ENCODE peak calls at places on chromosomes 3 and 15, in nine cellular contexts. U is foreskin keratinocyte; L is CD4-positive, alpha-beta T cell; F is psoas muscle; G is kidney epithelial cell; V is fibroblast of the aortic adventitia; J is RWPE1; R is AG04450; Y is upper lobe of right lung. M is an unnamed sample.

GRCh38 chr3:55322649-55323048 is 164.5 kb downstream of the WNT5A start:
- DNase-seq in U (no peak), L (no peak), F (no peak), G (no peak), V (peak; percentile 53), J (no peak), R (no peak), Y (no peak), M (no peak)

GRCh38 chr15:83775738-83776137 is 121.8 kb downstream of the ADAMTSL3 start:
- DNase-seq in U (no peak), L (no peak), F (no peak), G (no peak), V (no peak), J (no peak), R (no peak), Y (no peak), M (no peak)

GRCh38 chr3:195715583-195716266 is 5.1 kb upstream of the MUC20 start:
- DNase-seq in U (peak; percentile 39), L (no peak), F (no peak), G (peak; percentile 35), V (peak; percentile 31), J (peak; percentile 30), R (no peak), Y (no peak), M (no peak)

GRCh38 chr15:52078876-52079700 is 33.5 kb downstream of the BCL2L10 start:
- DNase-seq in U (no peak), L (peak; percentile 87), F (peak; percentile 75), G (no peak), V (peak; percentile 71), J (peak; percentile 47), R (no peak), Y (peak; percentile 89), M (peak; percentile 78)

GRCh38 chr3:160451602-160452001 is 2.0 kb upstream of the TRIM59 start:
- DNase-seq in U (no peak), L (no peak), F (no peak), G (no peak), V (no peak), J (no peak), R (no peak), Y (no peak), M (no peak)

GRCh38 chr3:141243295-141243707 is 11.7 kb downstream of the PXYLP1 start:
- DNase-seq in U (no peak), L (peak; percentile 62), F (no peak), G (no peak), V (peak; percentile 29), J (no peak), R (no peak), Y (no peak), M (no peak)

GRCh38 chr15:66563126-66563525 is 2.7 kb downstream of the LCTL start:
- DNase-seq in U (no peak), L (no peak), F (no peak), G (no peak), V (no peak), J (no peak), R (no peak), Y (no peak), M (no peak)

GRCh38 chr15:69853572-69853971 is 244.1 kb downstream of the TLE3 start:
- DNase-seq in U (no peak), L (no peak), F (peak; percentile 27), G (peak; percentile 85), V (peak; percentile 46), J (peak; percentile 50), R (no peak), Y (no peak), M (no peak)

GRCh38 chr3:108062051-108062450 is 28.8 kb downstream of the CD47 start:
- DNase-seq in U (no peak), L (no peak), F (no peak), G (no peak), V (no peak), J (no peak), R (no peak), Y (no peak), M (no peak)

GRCh38 chr3:117346878-117347277 is 637.3 kb downstream of the TUSC7 start:
- DNase-seq in U (no peak), L (no peak), F (no peak), G (no peak), V (no peak), J (no peak), R (no peak), Y (no peak), M (no peak)

GRCh38 chr3:177878192-177878591 is 658.0 kb upstream of the KCNMB2 start:
- DNase-seq in U (no peak), L (no peak), F (no peak), G (no peak), V (no peak), J (no peak), R (no peak), Y (no peak), M (no peak)

GRCh38 chr3:150292891-150293290 is 115.2 kb upstream of the TSC22D2 start:
- DNase-seq in U (no peak), L (no peak), F (no peak), G (no peak), V (peak; percentile 40), J (no peak), R (peak; percentile 78), Y (no peak), M (no peak)

GRCh38 chr3:12638105-12638504 is 25.8 kb downstream of the RAF1 start:
- DNase-seq in U (no peak), L (no peak), F (no peak), G (no peak), V (peak; percentile 71), J (no peak), R (no peak), Y (no peak), M (no peak)

GRCh38 chr3:127746400-127747057 is 73.8 kb downstream of the ABTB1 start:
- DNase-seq in U (no peak), L (no peak), F (no peak), G (no peak), V (no peak), J (no peak), R (no peak), Y (no peak), M (no peak)

GRCh38 chr3:138180375-138181029 is 5.8 kb upstream of the DBR1 start:
- DNase-seq in U (no peak), L (no peak), F (no peak), G (no peak), V (peak; percentile 64), J (peak; percentile 46), R (no peak), Y (no peak), M (peak; percentile 38)

DNA sequence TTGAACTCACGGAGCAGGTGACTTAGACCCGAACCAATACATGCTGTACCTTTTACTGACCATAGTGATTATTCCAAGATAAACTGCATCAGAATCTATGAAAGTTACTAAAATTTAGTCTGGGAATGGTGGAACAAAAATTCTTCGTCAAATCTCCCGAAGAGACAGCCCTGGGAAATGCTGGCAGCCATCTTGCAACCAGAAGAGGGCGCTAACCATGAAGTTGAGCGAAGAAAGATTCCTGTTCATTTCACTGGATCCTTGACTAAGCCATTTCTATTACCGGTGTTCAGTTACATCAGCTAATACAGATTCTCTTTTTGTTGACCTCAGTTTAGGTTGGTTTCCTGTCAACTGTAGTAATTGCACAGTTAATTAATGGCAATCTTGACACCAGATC is 199.6 kb downstream of the SLC9A9 start:
- DNase-seq in U (no peak), L (no peak), F (no peak), G (no peak), V (no peak), J (no peak), R (no peak), Y (no peak), M (no peak)
- TF ChIP-seq CTCF in U (peak; percentile 60), L (peak; percentile 13), F (no peak), G (peak; percentile 46), V (peak; percentile 22), J (no peak), R (no peak), Y (peak; percentile 22), M (no peak)

DNA sequence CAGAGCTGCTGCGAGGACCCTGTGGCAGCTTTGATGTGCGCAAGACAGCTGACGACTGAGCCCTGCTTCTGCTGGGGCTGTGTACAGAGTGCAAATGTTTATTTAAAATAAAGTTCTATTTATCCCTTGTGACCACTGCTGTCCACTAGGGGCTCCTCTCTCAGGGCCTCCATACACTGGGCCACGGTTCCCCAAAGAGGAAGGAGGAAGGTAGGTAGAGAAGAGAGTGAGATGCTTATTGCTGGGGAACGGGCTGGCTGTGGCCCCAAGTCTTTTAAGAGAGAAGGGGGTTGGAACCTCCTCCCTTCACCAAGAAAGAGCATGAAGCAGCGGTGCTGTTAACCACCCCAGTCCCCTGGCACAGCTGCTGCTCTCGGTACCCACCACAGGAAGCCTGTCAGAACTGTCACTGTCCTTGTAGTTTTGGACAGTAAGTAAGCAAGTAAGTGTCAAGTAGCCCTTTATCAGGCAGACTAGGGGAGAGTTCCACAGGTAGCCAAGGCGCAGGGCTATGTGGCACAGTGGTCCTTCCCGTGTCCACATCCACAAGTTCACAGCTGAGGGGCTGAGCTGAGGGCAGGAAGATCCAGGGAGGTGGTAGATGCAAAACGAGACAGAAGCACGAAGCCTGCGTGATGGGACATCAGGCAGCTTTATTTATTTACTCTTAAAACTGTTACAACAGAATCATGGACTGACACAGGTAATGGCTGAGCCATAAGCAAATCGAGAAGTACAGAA is 47.3 kb downstream of the DHX30 start:
- DNase-seq in U (no peak), L (no peak), F (no peak), G (no peak), V (peak; percentile 37), J (no peak), R (peak; percentile 18), Y (no peak), M (no peak)
- TF ChIP-seq CTCF in U (peak; percentile 60), L (no peak), F (peak; percentile 26), G (peak; percentile 57), V (peak; percentile 51), J (peak; percentile 36), R (peak; percentile 64), Y (peak; percentile 29), M (no peak)

GRCh38 chr3:113339616-113340244 is 101.6 kb downstream of the CFAP44 start:
- DNase-seq in U (no peak), L (no peak), F (no peak), G (no peak), V (no peak), J (no peak), R (no peak), Y (no peak), M (no peak)
- TF ChIP-seq CTCF in U (peak; percentile 50), L (no peak), F (no peak), G (no peak), V (no peak), J (no peak), R (peak; percentile 33), Y (no peak), M (peak; percentile 7)

DNA sequence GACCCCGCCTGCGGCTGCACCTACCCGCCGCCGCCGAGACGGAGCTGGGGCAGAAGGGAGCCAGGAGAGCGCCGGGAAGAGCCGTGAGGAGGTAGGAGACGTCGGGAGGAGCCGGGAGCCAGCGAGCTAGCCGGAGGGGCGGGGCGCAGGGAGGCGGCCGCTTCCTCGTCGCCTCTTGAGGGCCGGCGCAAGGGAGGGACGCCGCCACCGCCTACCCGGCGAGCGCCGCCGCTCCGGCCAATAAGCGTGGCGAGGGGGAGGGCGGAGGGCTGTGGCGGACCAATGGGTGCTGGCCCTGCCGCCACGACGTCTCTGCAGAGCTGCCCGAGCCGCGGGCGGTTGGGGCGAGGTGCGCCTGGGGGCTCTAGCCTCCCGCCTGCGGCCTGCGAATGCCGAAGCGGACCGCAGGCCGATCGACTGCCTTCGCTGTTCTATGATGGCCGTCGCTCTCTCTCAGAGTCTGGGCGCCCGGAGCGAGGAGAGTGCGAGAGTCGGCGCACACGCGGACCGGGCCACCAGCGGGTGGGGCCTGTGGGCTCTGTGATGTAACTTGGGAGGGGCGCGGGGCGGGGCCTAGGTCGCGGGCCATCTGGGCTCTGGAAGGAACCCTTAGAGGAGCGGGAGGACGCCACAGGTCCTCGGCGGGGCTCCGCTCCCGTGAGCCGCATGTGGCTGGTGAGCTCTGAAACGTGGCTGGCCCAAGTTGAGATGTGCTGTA is 72.7 kb upstream of the MAP4 start:
- DNase-seq in U (peak; percentile 91), L (peak; percentile 94), F (peak; percentile 97), G (peak; percentile 85), V (peak; percentile 94), J (peak; percentile 93), R (peak; percentile 90), Y (peak; percentile 99), M (peak; percentile 96)
- TF ChIP-seq CTCF in U (peak; percentile 30), L (no peak), F (no peak), G (no peak), V (peak; percentile 17), J (no peak), R (no peak), Y (peak; percentile 18), M (no peak)

M was measured in GM13976.